ENCODE peak calls at places on chromosomes 5 and 9, in four cellular contexts. Q is HepG2, K is WTC11, X is GM12878. A is an unnamed sample.

GRCh38 chr5:36240779-36241635 is 718 bp downstream of the NADK2 start:
- DNase-seq in Q (peak), K (peak), X (no peak), A (peak)

GRCh38 chr9:109549386-109549785 is 51.3 kb upstream of the PTPN3 start:
- DNase-seq in K (no peak), X (no peak), Q (no peak), A (no peak)

GRCh38 chr5:41122459-41122858 is 51.3 kb upstream of the MROH2B start:
- DNase-seq in K (peak), X (no peak), Q (no peak), A (no peak)

GRCh38 chr5:29795253-29795652 is 1398.2 kb upstream of the CDH6 start:
- DNase-seq in K (no peak), X (no peak), Q (no peak), A (no peak)

GRCh38 chr5:19855929-19856328 is 132.1 kb downstream of the CDH18 start:
- DNase-seq in Q (no peak), K (no peak), X (no peak), A (no peak)

GRCh38 chr9:98808879-98809278 is 1.4 kb downstream of the GALNT12 start:
- DNase-seq in K (no peak), X (no peak), Q (no peak), A (no peak)

GRCh38 chr9:69047331-69047730 is 11.8 kb downstream of the FXN start:
- DNase-seq in Q (no peak), K (no peak), X (no peak), A (no peak)

GRCh38 chr5:156354571-156354970 is 27.6 kb downstream of the SGCD start:
- DNase-seq in Q (no peak), K (no peak), X (no peak), A (no peak)

GRCh38 chr9:77710965-77711657 is 63.0 kb upstream of the GNA14 start:
- DNase-seq in K (no peak), Q (no peak), X (no peak), A (no peak)

GRCh38 chr9:121499427-121500164 is at the start of gene GGTA1:
- DNase-seq in K (peak), X (no peak), Q (no peak), A (no peak)

GRCh38 chr5:52915176-52915875 is 73.8 kb upstream of the ITGA2 start:
- DNase-seq in X (peak), K (peak), Q (peak), A (peak)

GRCh38 chr5:135955525-135955924 is 742 bp upstream of the LECT2 start:
- DNase-seq in K (no peak), Q (no peak), X (no peak), A (no peak)

GRCh38 chr5:170430256-170430655 is 41.1 kb upstream of the KCNMB1 start:
- DNase-seq in K (no peak), X (no peak), Q (no peak), A (no peak)

GRCh38 chr9:4640027-4640426 is 22.1 kb upstream of the PLPP6 start:
- DNase-seq in X (no peak), K (peak), Q (peak), A (no peak)

GRCh38 chr9:31321256-31321655 is 1063.2 kb upstream of the ACO1 start:
- DNase-seq in X (no peak), K (no peak), Q (no peak), A (no peak)

GRCh38 chr5:140345919-140346347 is 470 bp downstream of the HBEGF start:
- DNase-seq in Q (peak), K (peak), X (no peak), A (no peak)

GRCh38 chr5:75048457-75048953 is 3.9 kb downstream of the GCNT4 start:
- DNase-seq in Q (no peak), K (no peak), X (peak), A (no peak)

GRCh38 chr5:75049581-75050274 is 2.6 kb downstream of the GCNT4 start:
- DNase-seq in K (peak), X (no peak), Q (peak), A (peak)

GRCh38 chr5:75052461-75053285 is at the start of gene GCNT4:
- DNase-seq in Q (no peak), K (peak), X (no peak), A (peak)

GRCh38 chr5:75051217-75051751 is 1.1 kb downstream of the GCNT4 start:
- DNase-seq in Q (no peak), X (no peak), K (no peak), A (no peak)

GRCh38 chr5:75050415-75050814 is 1.9 kb downstream of the GCNT4 start:
- DNase-seq in K (peak), Q (peak), X (no peak), A (no peak)
- TF ChIP-seq ATF2 in K (no peak), Q (no peak), X (no peak), A (no peak)

GRCh38 chr9:111066427-111066826 is 28.2 kb upstream of the LPAR1 start:
- DNase-seq in Q (no peak), K (no peak), X (no peak), A (no peak)

GRCh38 chr9:111067472-111067871 is 29.2 kb upstream of the LPAR1 start:
- DNase-seq in K (no peak), Q (no peak), X (no peak), A (no peak)

GRCh38 chr9:111065414-111065813 is 27.1 kb upstream of the LPAR1 start:
- DNase-seq in K (no peak), Q (no peak), X (no peak), A (no peak)

GRCh38 chr9:111068816-111069215 is 30.5 kb upstream of the LPAR1 start:
- DNase-seq in X (no peak), Q (no peak), K (no peak), A (no peak)

GRCh38 chr9:111064160-111064733 is 26.0 kb upstream of the LPAR1 start:
- DNase-seq in K (no peak), Q (no peak), X (peak), A (no peak)
- TF ChIP-seq ATF2 in K (no peak), Q (no peak), X (no peak), A (no peak)

DNA sequence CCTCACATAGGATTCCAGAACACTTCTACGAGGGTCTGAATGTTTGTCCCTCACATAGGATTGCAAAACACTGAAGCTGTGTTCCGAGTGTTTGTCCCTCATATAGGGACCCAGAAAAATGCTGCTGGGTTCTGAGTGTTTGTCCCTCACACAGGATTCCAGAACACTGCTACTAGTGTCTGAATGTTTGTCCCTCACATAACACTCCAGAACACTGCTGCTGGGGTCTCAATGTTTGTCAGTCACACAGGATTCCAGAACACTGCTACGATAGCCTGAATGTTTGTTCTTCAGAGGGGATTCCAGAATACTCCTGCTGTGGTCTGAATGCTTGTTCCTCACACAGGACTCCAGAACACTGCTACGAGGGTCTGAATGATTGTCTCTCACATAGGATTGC is 218.7 kb downstream of the FOXD4L6 start:
- DNase-seq in X (no peak), K (no peak), Q (no peak), A (peak)
- TF ChIP-seq ATF2 in X (no peak), K (no peak), Q (no peak), A (no peak)

DNA sequence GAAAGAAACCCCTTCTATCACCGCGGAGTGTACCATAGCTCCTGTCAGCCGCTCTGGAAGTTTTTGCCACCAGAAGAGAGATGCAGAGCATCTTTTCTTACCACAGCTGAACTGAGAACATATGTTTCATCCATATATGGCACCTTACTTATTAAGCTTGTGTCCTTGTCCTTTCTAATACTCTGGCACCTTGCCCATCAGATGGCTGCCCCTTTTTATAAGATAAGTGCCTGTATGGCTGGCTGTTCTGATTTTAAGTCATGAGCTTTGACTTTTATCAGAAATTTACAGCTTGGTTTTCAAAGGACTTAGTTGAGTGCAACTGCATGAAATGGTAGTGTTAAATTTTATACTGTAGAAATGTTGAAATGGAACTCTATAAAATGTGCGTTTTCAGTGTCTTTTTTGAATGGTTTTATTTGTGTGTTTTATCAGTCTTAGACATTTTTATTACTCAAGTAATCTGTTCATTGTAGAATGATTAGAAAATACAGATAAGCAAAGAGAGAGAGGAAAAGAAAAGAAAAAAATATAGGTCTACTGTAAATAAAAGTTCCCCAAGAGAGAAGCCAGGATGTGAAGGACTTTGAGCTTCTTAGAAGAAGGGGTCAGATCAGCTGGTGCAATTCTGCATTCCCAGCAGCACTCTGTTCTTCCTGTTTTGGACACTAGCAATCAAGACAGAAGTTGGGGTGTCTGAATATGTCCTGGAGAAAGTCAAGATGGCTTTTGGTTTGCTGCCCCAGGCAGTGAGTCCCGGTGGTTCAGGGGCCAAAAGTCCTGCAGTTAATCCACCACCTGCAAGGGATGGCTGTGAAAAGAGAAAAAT is 38.8 kb downstream of the ARHGAP26 start:
- DNase-seq in X (no peak), Q (no peak), K (no peak), A (no peak)
- TF ChIP-seq ATF2 in X (no peak), Q (no peak), K (no peak), A (no peak)

DNA sequence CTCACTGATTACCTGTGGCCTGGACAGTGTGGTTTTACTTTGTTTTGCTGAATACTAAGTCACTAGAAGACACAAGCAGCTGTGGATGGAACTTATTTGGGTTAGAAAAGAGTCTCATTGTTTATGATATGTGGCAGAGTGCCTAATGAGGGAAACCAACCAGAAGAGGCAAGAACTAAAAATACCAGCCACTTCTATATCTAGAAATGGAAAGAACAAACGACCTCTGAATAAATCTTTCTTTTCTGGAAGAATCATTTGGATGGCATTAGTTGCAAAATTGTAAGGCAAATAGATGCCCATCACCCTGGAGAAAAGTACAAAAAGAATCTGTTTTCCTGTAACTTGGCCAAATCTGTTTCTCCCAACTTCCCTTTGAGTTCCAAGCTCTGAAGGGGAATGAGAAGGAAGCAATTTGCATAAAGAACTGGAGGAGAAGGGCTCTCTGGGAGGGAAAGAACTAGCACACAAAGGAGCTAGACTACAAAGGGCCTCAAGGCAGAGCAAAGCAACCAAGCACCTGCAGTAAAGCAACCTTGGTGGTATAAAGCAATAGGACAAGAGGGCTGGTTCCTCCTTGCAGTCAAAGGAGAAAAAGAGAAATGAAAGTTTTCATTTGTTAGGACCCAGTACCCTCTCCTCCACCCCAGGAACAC is 455.4 kb downstream of the CAAP1 start:
- DNase-seq in X (no peak), Q (no peak), K (peak), A (peak)
- TF ChIP-seq ATF2 in X (no peak), Q (no peak), K (no peak), A (no peak)

A was measured in H1.